ENCODE peak calls at places on chromosomes 5 and 9, in five cellular contexts. Q, F, M, B and X are unnamed samples.
A peak's percentile ranks its signal among the peaks of the same experiment; 100 is the strongest.

GRCh38 chr5:64914396-64914795 is 145.7 kb downstream of the CWC27 start:
- DNase-seq in Q (peak; percentile 71), F (no peak), M (no peak), B (peak; percentile 39), X (no peak)

GRCh38 chr5:74093501-74093993 is 467.6 kb downstream of the ARHGEF28 start:
- DNase-seq in Q (no peak), F (no peak), M (no peak), B (no peak), X (no peak)

GRCh38 chr9:70108181-70108580 is 64.5 kb downstream of the MAMDC2 start:
- DNase-seq in Q (no peak), F (no peak), M (no peak), B (no peak), X (no peak)

GRCh38 chr5:68419637-68420452 is 204.3 kb downstream of the PIK3R1 start:
- DNase-seq in Q (no peak), F (no peak), M (peak; percentile 68), B (peak; percentile 28), X (no peak)

GRCh38 chr5:149561848-149562247 is 10.6 kb upstream of the CSNK1A1 start:
- DNase-seq in Q (peak; percentile 93), F (peak; percentile 36), M (no peak), B (peak; percentile 95), X (peak; percentile 80)

GRCh38 chr5:38871790-38872551 is 26.2 kb downstream of the OSMR start:
- DNase-seq in Q (peak; percentile 67), F (peak; percentile 23), M (no peak), B (peak; percentile 98), X (peak; percentile 95)

GRCh38 chr5:108143581-108143980 is 238.3 kb downstream of the FBXL17 start:
- DNase-seq in Q (peak; percentile 16), F (no peak), M (no peak), B (peak; percentile 73), X (peak; percentile 40)

GRCh38 chr9:107158321-107158720 is 124.8 kb upstream of the RAD23B start:
- DNase-seq in Q (peak; percentile 6), F (peak; percentile 35), M (no peak), B (peak; percentile 44), X (no peak)

GRCh38 chr5:123717139-123717538 is 205.2 kb downstream of the CSNK1G3 start:
- DNase-seq in Q (peak; percentile 67), F (no peak), M (no peak), B (peak; percentile 85), X (no peak)

GRCh38 chr5:54528633-54529032 is 11.1 kb downstream of the SNX18 start:
- DNase-seq in Q (no peak), F (no peak), M (no peak), B (no peak), X (no peak)

GRCh38 chr5:120873083-120873482 is 409.0 kb downstream of the PRR16 start:
- DNase-seq in Q (no peak), F (no peak), M (no peak), B (peak; percentile 25), X (no peak)

GRCh38 chr9:36401179-36401740 is 1.2 kb upstream of the RNF38 start:
- DNase-seq in Q (peak; percentile 29), F (peak; percentile 48), M (no peak), B (peak; percentile 77), X (no peak)

GRCh38 chr9:111039203-111039907 is 1.1 kb upstream of the LPAR1 start:
- DNase-seq in Q (no peak), F (no peak), M (peak; percentile 67), B (no peak), X (no peak)

GRCh38 chr9:77163889-77164288 is 13.4 kb upstream of the VPS13A start:
- DNase-seq in Q (no peak), F (no peak), M (no peak), B (peak; percentile 86), X (no peak)

GRCh38 chr5:124444147-124444775 is 302.2 kb downstream of the ZNF608 start:
- DNase-seq in Q (no peak), F (no peak), M (no peak), B (no peak), X (no peak)

GRCh38 chr5:76604838-76605237 is 18.4 kb downstream of the F2RL2 start:
- DNase-seq in Q (no peak), F (peak; percentile 15), M (no peak), B (peak; percentile 36), X (no peak)

GRCh38 chr5:72618699-72619098 is 111.5 kb upstream of the ZNF366 start:
- DNase-seq in Q (no peak), F (no peak), M (no peak), B (peak; percentile 52), X (no peak)

GRCh38 chr5:36422957-36423356 is 121.3 kb upstream of the RANBP3L start:
- DNase-seq in Q (peak; percentile 50), F (no peak), M (no peak), B (peak; percentile 45), X (no peak)

GRCh38 chr5:78607864-78608263 is 40.7 kb downstream of the LHFPL2 start:
- DNase-seq in Q (no peak), F (no peak), M (no peak), B (no peak), X (no peak)

GRCh38 chr5:98349251-98349989 is 424.0 kb upstream of the RGMB start:
- DNase-seq in Q (no peak), F (peak; percentile 4), M (no peak), B (peak; percentile 92), X (peak; percentile 53)

GRCh38 chr5:157148734-157149615 is 6.3 kb upstream of the MED7 start:
- DNase-seq in Q (peak; percentile 49), F (peak; percentile 47), M (no peak), B (peak; percentile 67), X (no peak)

GRCh38 chr9:127311239-127311741 is 46.7 kb downstream of the GARNL3 start:
- DNase-seq in Q (peak; percentile 16), F (peak; percentile 30), M (peak; percentile 81), B (peak; percentile 79), X (no peak)

GRCh38 chr5:66561366-66561990 is 34.7 kb upstream of the MAST4 start:
- DNase-seq in Q (no peak), F (no peak), M (no peak), B (no peak), X (no peak)

GRCh38 chr5:114185274-114185673 is 176.6 kb upstream of the KCNN2 start:
- DNase-seq in Q (no peak), F (no peak), M (no peak), B (peak; percentile 38), X (no peak)

GRCh38 chr9:13770956-13771355 is 491.5 kb upstream of the MPDZ start:
- DNase-seq in Q (no peak), F (no peak), M (no peak), B (no peak), X (no peak)

GRCh38 chr5:143121135-143121474 is 282.4 kb downstream of the NR3C1 start:
- DNase-seq in Q (no peak), F (no peak), M (no peak), B (no peak), X (no peak)

GRCh38 chr5:9009931-9010652 is 535.8 kb downstream of the SEMA5A start:
- DNase-seq in Q (no peak), F (no peak), M (no peak), B (peak; percentile 84), X (no peak)

GRCh38 chr9:32703635-32704034 is 68.2 kb upstream of the TAF1L start:
- DNase-seq in Q (no peak), F (peak; percentile 5), M (no peak), B (no peak), X (no peak)

GRCh38 chr9:104992696-104993095 is 64.7 kb upstream of the ABCA1 start:
- DNase-seq in Q (no peak), F (peak; percentile 61), M (no peak), B (peak; percentile 84), X (peak; percentile 77)

GRCh38 chr9:125255781-125256391 is 5.7 kb upstream of the GAPVD1 start:
- DNase-seq in Q (no peak), F (peak; percentile 35), M (no peak), B (no peak), X (no peak)

GRCh38 chr9:81827616-81828296 is 100.5 kb upstream of the SPATA31D4 start:
- DNase-seq in Q (no peak), F (no peak), M (no peak), B (no peak), X (no peak)
- TF ChIP-seq CTCF in Q (no peak), F (no peak), M (no peak), B (no peak), X (no peak)

GRCh38 chr5:99587983-99588382 is 659.2 kb upstream of the CHD1 start:
- DNase-seq in Q (no peak), F (no peak), M (no peak), B (no peak), X (no peak)
- H3K4me3 ChIP-seq in Q (no peak overlapping the region), F (no peak overlapping the region), M (no peak overlapping the region), B (no peak overlapping the region), X (no peak overlapping the region)

GRCh38 chr5:14029185-14029584 is 84.7 kb upstream of the DNAH5 start:
- DNase-seq in Q (no peak), F (no peak), M (no peak), B (no peak), X (no peak)

GRCh38 chr5:14019768-14020167 is 75.3 kb upstream of the DNAH5 start:
- DNase-seq in Q (no peak), F (no peak), M (no peak), B (no peak), X (no peak)

GRCh38 chr5:14028188-14028587 is 83.7 kb upstream of the DNAH5 start:
- DNase-seq in Q (no peak), F (no peak), M (no peak), B (no peak), X (no peak)

DNA sequence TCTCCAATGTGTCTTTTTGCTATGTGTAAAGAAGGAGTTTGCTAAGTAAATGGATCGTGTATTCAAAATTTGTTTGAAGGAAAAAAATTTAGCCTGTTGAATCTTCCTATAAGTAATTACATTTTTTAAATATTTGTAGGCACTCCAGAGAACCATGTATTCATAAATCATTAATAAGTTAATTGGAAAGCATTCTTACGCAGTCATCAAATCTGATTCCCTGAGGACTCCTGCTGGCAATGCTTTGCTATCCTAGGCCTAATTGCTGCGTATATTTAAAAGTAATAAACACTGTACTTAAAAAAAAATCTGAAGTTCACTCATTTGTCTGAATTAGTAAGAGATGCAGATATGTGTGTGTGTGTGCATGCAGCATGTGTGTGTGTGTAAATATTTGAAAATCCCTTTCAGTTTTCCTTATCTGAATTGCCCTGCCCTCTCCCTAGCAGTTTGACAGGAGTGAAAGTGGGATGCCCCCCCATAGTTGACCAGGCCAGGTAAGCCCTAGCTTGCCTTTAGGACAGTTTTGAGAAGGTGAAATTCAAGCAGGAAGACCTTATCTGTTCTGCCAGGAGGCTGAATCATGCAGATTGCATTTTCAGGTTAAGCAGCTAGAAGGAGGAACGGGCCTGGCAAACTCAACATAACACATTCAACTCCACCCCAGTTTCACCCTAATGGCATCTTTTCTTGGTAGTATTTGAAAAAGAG is 81.2 kb upstream of the DNAH5 start:
- DNase-seq in Q (no peak), F (no peak), M (no peak), B (no peak), X (no peak)
- TF ChIP-seq CTCF in Q (no peak), F (no peak), M (no peak), B (no peak), X (no peak)

GRCh38 chr9:89177401-89178161 is 1.0 kb downstream of the SHC3 start:
- DNase-seq in Q (no peak), F (no peak), M (no peak), B (peak; percentile 15), X (no peak)

GRCh38 chr9:89182369-89182768 is 3.8 kb upstream of the SHC3 start:
- DNase-seq in Q (no peak), F (no peak), M (no peak), B (no peak), X (no peak)

GRCh38 chr9:89178162-89179120 is at the start of gene SHC3:
- DNase-seq in Q (no peak), F (no peak), M (no peak), B (peak; percentile 15), X (no peak)

GRCh38 chr9:89179535-89179919 is 909 bp upstream of the SHC3 start:
- DNase-seq in Q (no peak), F (no peak), M (no peak), B (peak; percentile 56), X (no peak)

GRCh38 chr9:89179920-89180667 is 1.5 kb upstream of the SHC3 start:
- DNase-seq in Q (peak; percentile 95), F (peak; percentile 82), M (peak; percentile 93), B (peak; percentile 94), X (peak; percentile 77)
- H3K4me3 ChIP-seq in Q (peak overlapping the region; percentile 38), F (peak overlapping the region; percentile 51), M (peak overlapping the region; percentile 42), B (peak overlapping the region; percentile 57), X (peak overlapping the region; percentile 34)